ENCODE peak calls at places on chromosome 15, in six cellular contexts. E, Z, D, Y, S and X are unnamed samples.

GRCh38 chr15:56877591-56877990 is 40.9 kb upstream of the TCF12 start:
- DNase-seq in Y (no peak), S (no peak), E (no peak), Z (no peak), D (no peak), X (no peak)

GRCh38 chr15:48361690-48362089 is 30.5 kb downstream of the DUT start:
- DNase-seq in E (no peak), S (peak; percentile 59), D (no peak), Y (no peak), Z (no peak), X (no peak)

GRCh38 chr15:71325461-71325860 is 210.2 kb downstream of the THSD4 start:
- DNase-seq in S (peak; percentile 49), Y (no peak), D (no peak), Z (no peak), E (no peak), X (no peak)

GRCh38 chr15:29887719-29888118 is 65.5 kb upstream of the TJP1 start:
- DNase-seq in D (no peak), S (no peak), E (no peak), Y (no peak), Z (no peak), X (no peak)

GRCh38 chr15:88785217-88785616 is 18.0 kb upstream of the ACAN start:
- DNase-seq in Z (no peak), Y (no peak), S (no peak), E (no peak), D (no peak), X (no peak)

GRCh38 chr15:34049096-34049495 is 10.1 kb upstream of the AVEN start:
- DNase-seq in E (no peak), S (peak; percentile 74), Z (no peak), Y (no peak), D (no peak), X (no peak)

GRCh38 chr15:61084944-61085367 is 144.1 kb downstream of the RORA start:
- DNase-seq in E (no peak), S (no peak), Z (no peak), D (no peak), Y (peak; percentile 66), X (no peak)

GRCh38 chr15:50594311-50594710 is 47.8 kb upstream of the USP50 start:
- DNase-seq in Z (no peak), S (no peak), E (no peak), Y (no peak), D (no peak), X (no peak)

GRCh38 chr15:90211440-90212168 is 10.5 kb downstream of the SEMA4B start:
- DNase-seq in E (no peak), Z (no peak), Y (no peak), D (no peak), S (peak; percentile 94), X (no peak)

GRCh38 chr15:93124126-93124525 is 35.1 kb upstream of the RGMA start:
- DNase-seq in Y (no peak), E (no peak), S (no peak), Z (no peak), D (no peak), X (no peak)